ENCODE peak calls at places on chromosomes 4 and X, in nine cellular contexts. J is astrocyte, Q is HCT116, G is mesendoderm, I is fibroblast of lung, M is GM23248, V is adipocyte, D is neuronal stem cell, R is IMR-90. L is an unnamed sample.
A peak's percentile ranks its signal among the peaks of the same experiment; 100 is the strongest.

GRCh38 chr4:151322565-151322964 is 2.8 kb downstream of the SH3D19 start:
- DNase-seq in J (peak; percentile 10), Q (no peak), G (no peak), I (no peak), M (peak; percentile 50), V (peak; percentile 76), D (no peak), R (no peak), L (no peak)

GRCh38 chrX:28520786-28521185 is 66.5 kb upstream of the IL1RAPL1 start:
- DNase-seq in J (no peak), Q (no peak), G (no peak), I (no peak), M (no peak), V (no peak), D (no peak), R (no peak), L (no peak)

GRCh38 chrX:38061335-38061734 is 55.0 kb downstream of the SYTL5 start:
- DNase-seq in J (peak; percentile 52), Q (peak; percentile 73), G (peak; percentile 52), I (peak; percentile 25), M (peak; percentile 43), V (peak; percentile 19), D (no peak), R (peak; percentile 44), L (no peak)

GRCh38 chrX:19811807-19812604 is 75.4 kb downstream of the SH3KBP1 start:
- DNase-seq in J (peak; percentile 81), Q (no peak), G (no peak), I (peak; percentile 89), M (peak; percentile 4), V (peak; percentile 41), D (no peak), R (peak; percentile 87), L (no peak)

GRCh38 chr4:114562176-114562904 is 36.3 kb upstream of the UGT8 start:
- DNase-seq in J (no peak), Q (no peak), G (peak; percentile 92), I (no peak), M (no peak), V (no peak), D (no peak), R (no peak), L (no peak)

GRCh38 chr4:119523399-119523798 is 105.2 kb downstream of the PDE5A start:
- DNase-seq in J (peak; percentile 57), Q (no peak), G (no peak), I (no peak), M (no peak), V (peak; percentile 30), D (no peak), R (no peak), L (no peak)

GRCh38 chrX:41923925-41924693 is 755 bp upstream of the CASK start:
- DNase-seq in J (peak; percentile 39), Q (peak; percentile 22), G (peak; percentile 51), I (peak; percentile 35), M (peak; percentile 47), V (peak; percentile 35), D (no peak), R (peak; percentile 26), L (peak; percentile 1)

GRCh38 chr4:3531306-3531886 is 826 bp downstream of the LRPAP1 start:
- DNase-seq in J (no peak), Q (no peak), G (peak; percentile 23), I (peak; percentile 3), M (no peak), V (peak; percentile 30), D (no peak), R (no peak), L (no peak)

GRCh38 chr4:8097141-8097541 is 61.5 kb downstream of the ABLIM2 start:
- DNase-seq in J (no peak), Q (no peak), G (no peak), I (no peak), M (no peak), V (no peak), D (no peak), R (no peak), L (no peak)

GRCh38 chr4:83604315-83604714 is 68.4 kb downstream of the GPAT3 start:
- DNase-seq in J (no peak), Q (no peak), G (no peak), I (no peak), M (no peak), V (no peak), D (no peak), R (no peak), L (no peak)

GRCh38 chr4:42906906-42907774 is 14.6 kb downstream of the GRXCR1 start:
- DNase-seq in J (no peak), Q (no peak), G (peak; percentile 35), I (no peak), M (peak; percentile 6), V (no peak), D (no peak), R (no peak), L (no peak)

GRCh38 chr4:173246719-173247118 is 78.1 kb downstream of the GALNT7 start:
- DNase-seq in J (no peak), Q (no peak), G (no peak), I (no peak), M (no peak), V (no peak), D (no peak), R (no peak), L (no peak)

GRCh38 chr4:173247316-173247715 is 78.7 kb downstream of the GALNT7 start:
- DNase-seq in J (no peak), Q (no peak), G (no peak), I (no peak), M (no peak), V (no peak), D (no peak), R (no peak), L (no peak)

GRCh38 chr4:173242466-173243250 is 74.0 kb downstream of the GALNT7 start:
- DNase-seq in J (no peak), Q (no peak), G (no peak), I (no peak), M (no peak), V (no peak), D (no peak), R (no peak), L (no peak)

GRCh38 chr4:173243321-173243720 is 74.7 kb downstream of the GALNT7 start:
- DNase-seq in J (peak; percentile 80), Q (no peak), G (no peak), I (peak; percentile 36), M (peak; percentile 85), V (peak; percentile 57), D (no peak), R (peak; percentile 88), L (peak; percentile 26)

DNA sequence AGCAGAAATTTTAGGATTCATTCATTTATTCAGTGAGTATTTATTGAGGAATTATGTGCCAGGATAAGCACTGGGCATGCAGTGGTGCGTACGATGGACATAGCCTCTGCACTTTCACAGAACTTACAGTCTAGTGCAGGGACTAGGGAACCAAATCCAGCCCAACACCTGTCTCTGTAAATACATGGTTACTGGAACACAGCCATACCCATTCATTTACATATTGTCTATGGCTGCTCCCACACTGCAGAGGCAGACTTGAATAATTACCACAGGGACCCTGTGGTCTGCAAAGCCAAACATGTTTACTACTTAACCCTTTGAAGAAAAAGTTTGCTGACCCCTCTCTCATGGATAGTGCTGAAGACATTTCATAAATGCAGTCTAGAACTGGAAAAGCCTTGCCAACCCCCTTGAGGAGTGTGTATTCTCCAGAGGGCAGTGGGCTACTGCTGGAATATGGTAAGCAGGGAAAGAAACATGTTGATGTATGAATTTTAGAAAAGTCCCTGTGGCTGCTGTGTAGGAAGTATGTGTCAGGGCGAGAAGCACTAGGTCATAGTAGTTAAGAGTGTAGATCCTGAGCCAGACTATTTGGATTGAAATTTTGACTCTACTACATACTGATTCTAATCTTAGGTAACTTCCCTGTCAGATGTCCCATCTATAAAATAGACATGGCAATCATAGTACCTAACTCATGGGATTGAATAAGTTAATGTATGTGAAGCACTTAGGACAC is 75.5 kb downstream of the GALNT7 start:
- DNase-seq in J (no peak), Q (no peak), G (no peak), I (no peak), M (no peak), V (no peak), D (no peak), R (no peak), L (no peak)
- H3K9ac ChIP-seq in J (no peak overlapping the region), Q (no peak overlapping the region), G (no peak overlapping the region), I (no peak overlapping the region), M (no peak overlapping the region), V (no peak overlapping the region), D (no peak overlapping the region), R (no peak overlapping the region), L (no peak overlapping the region)

GRCh38 chrX:1395646-1396216 is 3.8 kb upstream of the SLC25A6 start:
- DNase-seq in J (no peak), Q (no peak), G (no peak), I (no peak), M (no peak), V (no peak), D (no peak), R (no peak), L (no peak)

GRCh38 chrX:1392376-1393130 is 640 bp upstream of the SLC25A6 start:
- DNase-seq in J (peak; percentile 51), Q (no peak), G (peak; percentile 82), I (peak; percentile 76), M (peak; percentile 87), V (peak; percentile 83), D (no peak), R (peak; percentile 52), L (no peak)

GRCh38 chrX:1394731-1395501 is 3.0 kb upstream of the SLC25A6 start:
- DNase-seq in J (no peak), Q (no peak), G (no peak), I (no peak), M (peak; percentile 76), V (no peak), D (no peak), R (no peak), L (no peak)

GRCh38 chrX:1391707-1392375 is at the start of gene SLC25A6:
- DNase-seq in J (peak; percentile 86), Q (peak; percentile 86), G (peak; percentile 99), I (peak; percentile 97), M (peak; percentile 99), V (peak; percentile 99), D (peak; percentile 98), R (peak; percentile 95), L (peak; percentile 60)

GRCh38 chrX:1393871-1394615 is 2.1 kb upstream of the SLC25A6 start:
- DNase-seq in J (no peak), Q (no peak), G (no peak), I (no peak), M (no peak), V (no peak), D (no peak), R (no peak), L (no peak)
- H3K9ac ChIP-seq in J (peak overlapping the region; percentile 100), Q (peak overlapping the region; percentile 76), G (peak overlapping the region; percentile 83), I (peak overlapping the region; percentile 30), M (peak overlapping the region; percentile 83), V (peak overlapping the region; percentile 94), D (no peak overlapping the region), R (peak overlapping the region; percentile 7), L (no peak overlapping the region)

DNA sequence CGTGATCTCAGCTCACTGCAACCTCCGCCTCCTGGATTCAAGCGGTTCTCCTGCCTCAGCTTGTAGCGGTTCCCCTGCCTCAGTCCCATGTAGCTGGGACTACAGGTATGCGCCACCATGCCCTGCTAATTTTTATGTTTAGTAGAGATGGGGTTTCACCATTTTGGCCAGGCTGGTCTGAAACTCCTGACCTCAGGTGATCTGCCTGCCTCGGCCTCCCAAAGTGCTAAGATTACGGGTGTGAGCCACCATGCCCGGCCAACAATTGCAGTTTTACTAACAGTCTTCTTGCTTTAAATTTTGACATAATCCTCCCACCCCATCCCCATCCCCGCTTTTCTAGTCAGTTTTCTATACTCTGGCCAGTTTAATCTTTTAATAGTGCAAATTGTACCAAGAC is 112.0 kb downstream of the CFAP299 start:
- DNase-seq in J (no peak), Q (no peak), G (no peak), I (no peak), M (no peak), V (no peak), D (no peak), R (no peak), L (no peak)
- H3K9ac ChIP-seq in J (no peak overlapping the region), Q (no peak overlapping the region), G (no peak overlapping the region), I (no peak overlapping the region), M (no peak overlapping the region), V (no peak overlapping the region), D (no peak overlapping the region), R (no peak overlapping the region), L (no peak overlapping the region)

GRCh38 chr4:73705721-73706120 is 34.6 kb upstream of the CXCL8 start:
- DNase-seq in J (no peak), Q (no peak), G (no peak), I (no peak), M (peak; percentile 34), V (no peak), D (no peak), R (no peak), L (no peak)
- H3K9ac ChIP-seq in J (no peak overlapping the region), Q (no peak overlapping the region), G (no peak overlapping the region), I (no peak overlapping the region), M (no peak overlapping the region), V (no peak overlapping the region), D (no peak overlapping the region), R (no peak overlapping the region), L (no peak overlapping the region)